ENCODE peak calls at places on chromosomes 6 and 20, in four cellular contexts. Y, Q, P and I are unnamed samples.

GRCh38 chr6:32271427-32271826 is 47.6 kb upstream of the NOTCH4 start:
- DNase-seq in Y (no peak), Q (no peak), P (no peak), I (no peak)

GRCh38 chr6:7697820-7698623 is 27.9 kb upstream of the BMP6 start:
- DNase-seq in Y (peak; percentile 37), Q (no peak), P (no peak), I (peak; percentile 84)

GRCh38 chr6:155274533-155274932 is 10.7 kb downstream of the CLDN20 start:
- DNase-seq in Y (no peak), Q (no peak), P (no peak), I (no peak)

GRCh38 chr6:29631860-29632731 is 887 bp downstream of the GABBR1 start:
- DNase-seq in Y (peak; percentile 21), Q (peak; percentile 86), P (no peak), I (no peak)

GRCh38 chr6:130320908-130321307 is 44.9 kb upstream of the TMEM200A start:
- DNase-seq in Y (no peak), Q (no peak), P (no peak), I (no peak)

GRCh38 chr6:125444234-125444949 is 142.6 kb upstream of the HDDC2 start:
- DNase-seq in Y (no peak), Q (no peak), P (no peak), I (no peak)

GRCh38 chr20:34334654-34335407 is 28.2 kb upstream of the ITCH start:
- DNase-seq in Y (no peak), Q (peak; percentile 22), P (no peak), I (peak; percentile 83)

GRCh38 chr6:153160221-153160620 is 29.1 kb upstream of the RGS17 start:
- DNase-seq in Y (no peak), Q (no peak), P (no peak), I (peak; percentile 64)

GRCh38 chr20:16528078-16528477 is 45.2 kb downstream of the KIF16B start:
- DNase-seq in Y (peak; percentile 96), Q (no peak), P (no peak), I (peak; percentile 80)

GRCh38 chr6:28767133-28767532 is 156.7 kb downstream of the TRIM27 start:
- DNase-seq in Y (no peak), Q (no peak), P (no peak), I (no peak)

GRCh38 chr6:144408151-144408550 is 123.0 kb downstream of the UTRN start:
- DNase-seq in Y (no peak), Q (no peak), P (no peak), I (no peak)

GRCh38 chr6:16200231-16200941 is 38.0 kb upstream of the GMPR start:
- DNase-seq in Y (no peak), Q (no peak), P (no peak), I (no peak)

GRCh38 chr6:149443411-149444181 is 41.2 kb downstream of the ZC3H12D start:
- DNase-seq in Y (no peak), Q (no peak), P (no peak), I (no peak)

GRCh38 chr6:75602164-75602896 is 650 bp downstream of the SENP6 start:
- DNase-seq in Y (no peak), Q (peak; percentile 26), P (no peak), I (no peak)

GRCh38 chr6:47200536-47201334 is 109.0 kb downstream of the TNFRSF21 start:
- DNase-seq in Y (no peak), Q (no peak), P (no peak), I (peak; percentile 71)

GRCh38 chr6:90472716-90473115 is 114.2 kb downstream of the MAP3K7 start:
- DNase-seq in Y (no peak), Q (no peak), P (no peak), I (no peak)

GRCh38 chr6:108872001-108872974 is 24.1 kb downstream of the ARMC2 start:
- DNase-seq in Y (no peak), Q (no peak), P (no peak), I (no peak)

GRCh38 chr6:90222008-90222407 is 74.6 kb downstream of the BACH2 start:
- DNase-seq in Y (no peak), Q (no peak), P (no peak), I (no peak)

GRCh38 chr6:32972353-32973143 is 4.2 kb downstream of the BRD2 start:
- DNase-seq in Y (peak; percentile 36), Q (peak; percentile 84), P (no peak), I (no peak)

GRCh38 chr6:33851959-33852358 is 48.2 kb upstream of the MLN start:
- DNase-seq in Y (peak; percentile 31), Q (peak; percentile 75), P (no peak), I (peak; percentile 25)

GRCh38 chr6:131958551-131959470 is 7.6 kb upstream of the CCN2 start:
- DNase-seq in Y (no peak), Q (no peak), P (no peak), I (peak; percentile 99)

GRCh38 chr20:49747707-49748524 is 34.2 kb upstream of the B4GALT5 start:
- DNase-seq in Y (no peak), Q (peak; percentile 68), P (no peak), I (peak; percentile 57)

GRCh38 chr20:55701467-55701866 is 303.9 kb downstream of the CBLN4 start:
- DNase-seq in Y (no peak), Q (no peak), P (no peak), I (no peak)

GRCh38 chr6:101069191-101069795 is 188.2 kb upstream of the ASCC3 start:
- DNase-seq in Y (no peak), Q (no peak), P (no peak), I (no peak)

GRCh38 chr6:15996030-15996429 is 132.9 kb upstream of the MYLIP start:
- DNase-seq in Y (no peak), Q (peak; percentile 41), P (no peak), I (no peak)

GRCh38 chr6:21142716-21143115 is 450.8 kb upstream of the SOX4 start:
- DNase-seq in Y (no peak), Q (no peak), P (no peak), I (no peak)

GRCh38 chr20:41135187-41135887 is 2.0 kb upstream of the PLCG1 start:
- DNase-seq in Y (peak; percentile 72), Q (peak; percentile 69), P (no peak), I (peak; percentile 70)

GRCh38 chr20:14622796-14623195 is 285.4 kb upstream of the FLRT3 start:
- DNase-seq in Y (peak; percentile 34), Q (no peak), P (no peak), I (peak; percentile 27)
- TF ChIP-seq MYC in Y (no peak), Q (no peak), P (no peak), I (no peak)

DNA sequence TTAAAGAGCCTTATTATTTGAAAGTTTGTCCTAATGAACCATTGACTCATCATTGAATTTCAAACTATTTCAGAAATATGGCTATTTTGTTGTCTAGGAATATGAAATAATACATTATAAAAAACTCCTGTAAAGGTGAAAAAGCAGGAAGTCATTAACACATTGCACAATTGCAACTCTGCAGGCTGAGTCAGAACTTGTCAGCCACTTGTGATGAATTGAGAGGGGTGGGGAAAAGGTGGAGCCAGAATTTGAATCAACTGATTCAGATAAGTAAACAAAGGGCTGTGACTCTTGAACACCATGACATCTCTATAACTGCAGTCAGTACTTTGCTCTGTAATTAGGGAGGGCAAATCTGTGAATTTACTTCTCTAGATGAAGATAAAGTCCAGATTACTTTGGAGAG is 6.0 kb downstream of the C6orf141 start:
- DNase-seq in Y (peak; percentile 53), Q (peak; percentile 41), P (no peak), I (peak; percentile 89)
- TF ChIP-seq ESRRA in Y (no peak), Q (no peak), P (no peak), I (no peak)

GRCh38 chr20:17530153-17530552 is 1.0 kb downstream of the BFSP1 start:
- DNase-seq in Y (no peak), Q (no peak), P (no peak), I (no peak)

GRCh38 chr20:17529586-17529985 is 1.6 kb downstream of the BFSP1 start:
- DNase-seq in Y (no peak), Q (no peak), P (no peak), I (no peak)

GRCh38 chr20:17533396-17533795 is 2.2 kb upstream of the BFSP1 start:
- DNase-seq in Y (peak; percentile 88), Q (peak; percentile 15), P (no peak), I (peak; percentile 71)

GRCh38 chr20:17531537-17532025 is 402 bp upstream of the BFSP1 start:
- DNase-seq in Y (peak; percentile 58), Q (no peak), P (no peak), I (no peak)

GRCh38 chr20:17530716-17531536 is at the start of gene BFSP1:
- DNase-seq in Y (peak; percentile 54), Q (no peak), P (no peak), I (peak; percentile 55)
- TF ChIP-seq MYC in Y (peak; percentile 17), Q (no peak), P (no peak), I (peak; percentile 48)

GRCh38 chr6:136989591-136990578 is 54.9 kb downstream of the IL20RA start:
- DNase-seq in Y (no peak), Q (no peak), P (no peak), I (no peak)
- TF ChIP-seq ESRRA in Y (no peak), Q (no peak), P (no peak), I (no peak)